ENCODE peak calls at places on chromosomes 12 and 14, in four cellular contexts. F, Q, I and Z are unnamed samples.

GRCh38 chr12:24754690-24755638 is 193.9 kb downstream of the BCAT1 start:
- DNase-seq in Q (no peak), F (peak; percentile 77), I (no peak), Z (no peak)

GRCh38 chr14:89616425-89617141 is 199.6 kb upstream of the FOXN3 start:
- DNase-seq in F (peak; percentile 53), Q (no peak), I (no peak), Z (no peak)

GRCh38 chr12:102372112-102372511 is 108.3 kb downstream of the IGF1 start:
- DNase-seq in I (no peak), Q (no peak), F (no peak), Z (no peak)

GRCh38 chr12:16062611-16063010 is 151.5 kb downstream of the DERA start:
- DNase-seq in I (no peak), F (peak; percentile 34), Q (no peak), Z (no peak)

GRCh38 chr14:59282366-59282765 is 93.9 kb downstream of the DAAM1 start:
- DNase-seq in F (peak; percentile 73), I (no peak), Q (no peak), Z (no peak)

GRCh38 chr12:78096909-78097597 is 266.4 kb downstream of the NAV3 start:
- DNase-seq in Q (no peak), I (no peak), F (peak; percentile 77), Z (no peak)

GRCh38 chr12:52909256-52909655 is 4.4 kb upstream of the KRT8 start:
- DNase-seq in Q (no peak), I (no peak), F (no peak), Z (no peak)

GRCh38 chr12:18824287-18824686 is 86.4 kb downstream of the CAPZA3 start:
- DNase-seq in I (no peak), F (no peak), Q (no peak), Z (no peak)

GRCh38 chr14:29548948-29549370 is 378.7 kb downstream of the PRKD1 start:
- DNase-seq in F (peak; percentile 75), Q (no peak), I (no peak), Z (no peak)

GRCh38 chr14:32078794-32079663 is 1.9 kb downstream of the ARHGAP5 start:
- DNase-seq in F (no peak), Q (no peak), I (no peak), Z (no peak)

GRCh38 chr12:68932701-68933563 is at the start of gene CPM:
- DNase-seq in I (peak; percentile 78), Q (no peak), F (peak; percentile 25), Z (peak; percentile 93)

GRCh38 chr12:72546106-72546505 is 273.9 kb downstream of the TRHDE start:
- DNase-seq in F (peak; percentile 2), Q (no peak), I (no peak), Z (no peak)

GRCh38 chr12:56261503-56262230 is 3.5 kb upstream of the ANKRD52 start:
- DNase-seq in F (peak; percentile 93), Q (no peak), I (no peak), Z (no peak)

GRCh38 chr12:121579190-121579791 is 1.5 kb downstream of the KDM2B start:
- DNase-seq in Q (no peak), I (peak; percentile 71), F (no peak), Z (no peak)

GRCh38 chr14:31829256-31829923 is 247.7 kb upstream of the ARHGAP5 start:
- DNase-seq in F (peak; percentile 54), Q (no peak), I (no peak), Z (no peak)

GRCh38 chr12:42450248-42450647 is 124.3 kb downstream of the PPHLN1 start:
- DNase-seq in F (peak; percentile 13), Q (no peak), I (no peak), Z (no peak)

GRCh38 chr14:28673056-28673455 is 93.5 kb upstream of the FOXG1 start:
- DNase-seq in F (no peak), Q (no peak), I (no peak), Z (no peak)

GRCh38 chr14:93741556-93742210 is 46.6 kb downstream of the PRIMA1 start:
- DNase-seq in F (no peak), Q (no peak), I (no peak), Z (no peak)

GRCh38 chr14:79101388-79101787 is 931.2 kb downstream of the NRXN3 start:
- DNase-seq in Q (no peak), F (no peak), I (no peak), Z (no peak)

GRCh38 chr14:21852061-21852664 is 178.5 kb upstream of the OR4E1 start:
- DNase-seq in Q (no peak), F (no peak), I (no peak), Z (no peak)

GRCh38 chr12:64633186-64633939 is 23.1 kb downstream of the RASSF3 start:
- DNase-seq in I (no peak), Q (no peak), F (no peak), Z (no peak)
- H3K4me3 ChIP-seq in I (no peak overlapping the region), Q (no peak overlapping the region), F (no peak overlapping the region), Z (no peak overlapping the region)

GRCh38 chr14:105711058-105711620 is 184.8 kb downstream of the TMEM121 start:
- DNase-seq in Q (no peak), F (no peak), I (no peak), Z (no peak)
- H3K4me3 ChIP-seq in Q (no peak overlapping the region), F (no peak overlapping the region), I (no peak overlapping the region), Z (no peak overlapping the region)

DNA sequence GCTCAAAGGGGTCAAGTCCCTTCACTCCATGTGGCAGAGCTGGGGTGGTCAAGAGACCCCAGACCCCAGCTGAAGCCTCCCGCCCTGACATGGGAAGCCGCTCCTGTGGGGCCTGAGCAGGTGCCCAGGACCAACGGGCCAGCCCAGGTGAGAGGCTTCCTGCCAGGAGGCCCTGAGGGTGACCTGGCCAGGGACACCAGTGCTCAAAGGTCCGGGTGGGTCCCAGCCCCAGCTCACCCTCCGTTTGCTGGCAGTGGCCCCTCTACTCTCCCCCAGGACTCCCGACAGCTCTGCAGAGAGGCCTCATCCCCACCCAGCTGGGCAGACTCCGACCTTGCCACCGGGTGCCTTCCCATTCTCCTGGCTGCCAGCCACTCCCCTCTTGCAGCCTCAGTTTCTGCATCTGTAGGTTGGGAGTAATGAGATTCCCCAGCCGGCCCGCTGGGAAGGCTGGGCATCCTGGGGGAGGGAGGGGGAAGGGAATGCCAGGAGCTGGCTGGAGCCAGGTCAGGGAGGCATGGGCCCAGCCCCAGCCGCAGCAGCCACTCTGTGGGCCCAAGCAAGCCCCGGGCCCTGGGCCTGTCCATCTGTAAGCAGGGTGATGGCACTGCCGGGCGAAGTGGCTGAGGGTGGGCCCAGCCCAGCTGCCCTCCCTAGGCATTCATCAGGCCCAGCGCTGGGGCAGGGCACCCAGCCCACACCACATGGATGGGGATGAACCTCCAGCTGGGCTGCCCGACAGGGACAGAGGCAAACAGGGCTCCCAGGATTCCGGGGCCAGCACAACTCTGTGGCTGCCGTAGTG is 10.3 kb upstream of the INF2 start:
- DNase-seq in I (peak; percentile 70), F (no peak), Q (no peak), Z (no peak)
- H3K4me3 ChIP-seq in I (no peak overlapping the region), F (no peak overlapping the region), Q (no peak overlapping the region), Z (no peak overlapping the region)

GRCh38 chr12:124683725-124684124 is 116.3 kb upstream of the NCOR2 start:
- DNase-seq in I (no peak), F (no peak), Q (no peak), Z (no peak)

GRCh38 chr12:124685689-124685993 is 118.2 kb upstream of the NCOR2 start:
- DNase-seq in Q (no peak), F (no peak), I (no peak), Z (no peak)

GRCh38 chr12:124686001-124686884 is 118.8 kb upstream of the NCOR2 start:
- DNase-seq in I (no peak), Q (no peak), F (peak; percentile 80), Z (no peak)

GRCh38 chr12:124684496-124684895 is 117.1 kb upstream of the NCOR2 start:
- DNase-seq in I (no peak), F (no peak), Q (no peak), Z (no peak)

DNA sequence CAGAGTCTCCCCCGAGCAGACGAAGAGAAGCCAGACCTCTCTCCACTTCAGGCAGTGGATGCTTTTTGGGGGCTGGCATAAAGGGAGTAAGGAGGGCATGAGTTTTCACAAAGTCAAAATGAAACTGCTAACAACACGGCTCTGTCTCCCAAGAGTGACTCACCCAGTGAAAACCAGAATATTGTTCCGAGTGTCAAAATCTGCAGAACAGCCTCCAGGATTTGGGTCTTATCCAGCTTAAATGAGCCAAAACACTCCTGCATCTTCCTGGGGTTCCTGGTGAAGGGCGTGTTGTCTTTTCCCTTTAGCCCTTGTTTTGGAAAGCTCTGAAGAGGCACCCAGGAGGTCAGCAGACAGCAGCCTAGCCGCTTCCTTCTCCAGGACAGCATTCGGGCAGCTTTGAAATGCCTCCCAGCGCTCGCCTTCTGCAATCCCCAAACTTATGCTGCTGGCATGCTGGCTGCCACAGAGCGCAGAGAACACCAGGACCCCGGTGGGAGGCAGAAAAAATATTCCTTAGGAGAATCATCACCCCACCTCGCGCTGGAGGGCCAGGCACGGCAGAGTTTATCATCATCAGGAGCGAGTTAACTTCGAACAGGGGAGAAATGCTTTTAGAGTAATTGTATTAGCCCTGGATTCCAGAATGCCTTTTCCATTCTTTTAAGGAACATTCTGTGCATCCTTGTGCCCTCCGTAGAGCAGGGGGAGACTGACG is 117.7 kb upstream of the NCOR2 start:
- DNase-seq in F (peak; percentile 77), I (peak; percentile 76), Q (no peak), Z (peak; percentile 64)
- H3K4me3 ChIP-seq in F (peak overlapping the region; percentile 50), I (peak overlapping the region; percentile 24), Q (peak overlapping the region; percentile 49), Z (no peak overlapping the region)

GRCh38 chr14:92692822-92693226 is 55.6 kb downstream of the LGMN start:
- DNase-seq in F (no peak), I (peak; percentile 72), Q (no peak), Z (peak; percentile 31)
- H3K4me3 ChIP-seq in F (no peak overlapping the region), I (no peak overlapping the region), Q (no peak overlapping the region), Z (no peak overlapping the region)